ENCODE peak calls at places on chromosomes 6 and 20, in nine cellular contexts. T is renal cortical epithelial cell; Z is sigmoid colon; M is SJSA1; A is OCI-LY7; W is CD4-positive, alpha-beta T cell; P is iris pigment epithelial cell; L is fibroblast of the conjunctiva; I is iPS-NIHi11. E is an unnamed sample.
A peak's percentile ranks its signal among the peaks of the same experiment; 100 is the strongest.

GRCh38 chr6:2194643-2195042 is 50.8 kb downstream of the GMDS start:
- DNase-seq in T (peak; percentile 39), Z (no peak), M (no peak), A (no peak), W (no peak), P (no peak), L (no peak), I (no peak), E (no peak)

GRCh38 chr20:58597021-58597940 is 53.8 kb upstream of the STX16 start:
- DNase-seq in T (no peak), Z (peak; percentile 88), M (no peak), A (no peak), W (no peak), P (no peak), L (peak; percentile 47), I (no peak), E (peak; percentile 16)

GRCh38 chr6:53879608-53880007 is 84.8 kb downstream of the LRRC1 start:
- DNase-seq in T (peak; percentile 50), Z (no peak), M (no peak), A (no peak), W (no peak), P (no peak), L (no peak), I (no peak), E (no peak)

GRCh38 chr6:137362878-137363804 is 131.1 kb downstream of the OLIG3 start:
- DNase-seq in T (no peak), Z (no peak), M (no peak), A (no peak), W (no peak), P (no peak), L (no peak), I (no peak), E (no peak)

GRCh38 chr6:52576392-52577021 is 353 bp downstream of the TRAM2 start:
- DNase-seq in T (peak; percentile 73), Z (peak; percentile 86), M (peak; percentile 94), A (peak; percentile 88), W (peak; percentile 33), P (peak; percentile 88), L (peak; percentile 68), I (peak; percentile 72), E (peak; percentile 85)

GRCh38 chr20:1897486-1897885 is 2.3 kb downstream of the SIRPA start:
- DNase-seq in T (no peak), Z (peak; percentile 72), M (no peak), A (no peak), W (no peak), P (peak; percentile 17), L (no peak), I (no peak), E (no peak)

GRCh38 chr20:62772618-62772993 is 23.7 kb upstream of the MRGBP start:
- DNase-seq in T (no peak), Z (no peak), M (no peak), A (no peak), W (no peak), P (no peak), L (no peak), I (peak; percentile 7), E (no peak)

GRCh38 chr20:13515796-13516533 is 122.8 kb downstream of the TASP1 start:
- DNase-seq in T (no peak), Z (no peak), M (no peak), A (no peak), W (no peak), P (no peak), L (peak; percentile 22), I (no peak), E (peak; percentile 18)

GRCh38 chr20:64222273-64222672 is 33.3 kb upstream of the PCMTD2 start:
- DNase-seq in T (peak; percentile 73), Z (no peak), M (no peak), A (no peak), W (no peak), P (peak; percentile 32), L (no peak), I (no peak), E (peak; percentile 61)

GRCh38 chr6:24760210-24760609 is 14.5 kb upstream of the GMNN start:
- DNase-seq in T (no peak), Z (no peak), M (no peak), A (no peak), W (no peak), P (no peak), L (no peak), I (no peak), E (no peak)

GRCh38 chr20:43055181-43055884 is 134.4 kb downstream of the PTPRT start:
- DNase-seq in T (no peak), Z (no peak), M (no peak), A (no peak), W (no peak), P (no peak), L (no peak), I (no peak), E (no peak)

GRCh38 chr6:46005254-46005653 is 10.4 kb downstream of the CLIC5 start:
- DNase-seq in T (no peak), Z (no peak), M (no peak), A (no peak), W (no peak), P (no peak), L (no peak), I (no peak), E (no peak)

GRCh38 chr20:19566226-19566960 is 191.7 kb upstream of the RIN2 start:
- DNase-seq in T (peak; percentile 82), Z (no peak), M (no peak), A (no peak), W (no peak), P (peak; percentile 1), L (no peak), I (no peak), E (peak; percentile 74)

GRCh38 chr6:134453792-134454510 is 136.0 kb upstream of the SGK1 start:
- DNase-seq in T (no peak), Z (no peak), M (no peak), A (no peak), W (no peak), P (no peak), L (no peak), I (no peak), E (no peak)

GRCh38 chr6:113750148-113750547 is 107.0 kb upstream of the MARCKS start:
- DNase-seq in T (no peak), Z (no peak), M (no peak), A (no peak), W (no peak), P (no peak), L (no peak), I (no peak), E (no peak)

GRCh38 chr6:156175971-156176421 is 601.2 kb upstream of the ARID1B start:
- DNase-seq in T (peak; percentile 15), Z (peak; percentile 68), M (no peak), A (peak; percentile 51), W (no peak), P (no peak), L (no peak), I (peak; percentile 55), E (no peak)

GRCh38 chr6:28383235-28384142 is 16.1 kb downstream of the ZSCAN12 start:
- DNase-seq in T (peak; percentile 79), Z (peak; percentile 94), M (no peak), A (no peak), W (peak; percentile 2), P (peak; percentile 93), L (peak; percentile 69), I (peak; percentile 86), E (peak; percentile 86)